ENCODE peak calls at places on chromosomes 3 and 15, in seven cellular contexts. G is renal cortical epithelial cell; R is iPS-NIHi11; T is activated CD4-positive, alpha-beta T cell treated with anti-CD3 and anti-CD28 coated beads, Interleukin-2, amount 50 U/mL, for 1 hour; C is NCI-H460; A is NCI-H345; U is NCI-H2081. S is an unnamed sample.

GRCh38 chr15:66294157-66294931 is 976 bp downstream of the DIS3L start:
- DNase-seq in G (peak; percentile 83), R (peak; percentile 29), T (peak; percentile 39), U (peak; percentile 65), A (peak; percentile 13), C (peak; percentile 44), S (no peak)

GRCh38 chr3:77323616-77324015 is 283.7 kb downstream of the ROBO2 start:
- DNase-seq in G (no peak), T (no peak), C (no peak), R (no peak), U (no peak), A (no peak), S (no peak)

GRCh38 chr3:4588410-4588809 is 95.3 kb downstream of the ITPR1 start:
- DNase-seq in U (no peak), A (no peak), T (no peak), R (no peak), C (no peak), G (peak; percentile 53), S (no peak)

GRCh38 chr3:22555753-22556152 is 647.4 kb upstream of the UBE2E2 start:
- DNase-seq in A (peak; percentile 81), G (no peak), U (no peak), R (no peak), T (no peak), C (no peak), S (no peak)

GRCh38 chr15:101449471-101450425 is 39.8 kb downstream of the PCSK6 start:
- DNase-seq in U (no peak), G (no peak), A (no peak), R (no peak), C (no peak), T (no peak), S (no peak)

GRCh38 chr3:129282727-129283327 is 4.2 kb downstream of the HMCES start:
- DNase-seq in C (no peak), U (no peak), G (peak; percentile 13), A (no peak), R (no peak), T (no peak), S (no peak)

GRCh38 chr3:65732060-65732933 is 306.4 kb downstream of the MAGI1 start:
- DNase-seq in G (peak; percentile 70), A (peak; percentile 58), T (no peak), U (peak; percentile 45), C (peak; percentile 48), R (peak; percentile 68), S (peak; percentile 39)

GRCh38 chr15:23035964-23036566 is 3.3 kb downstream of the TUBGCP5 start:
- DNase-seq in G (peak; percentile 41), R (peak; percentile 72), U (peak; percentile 26), A (peak; percentile 39), T (peak; percentile 39), C (peak; percentile 43), S (peak; percentile 41)

GRCh38 chr15:50390549-50391264 is 33.5 kb upstream of the USP8 start:
- DNase-seq in R (no peak), A (peak; percentile 20), C (no peak), G (no peak), T (no peak), U (no peak), S (no peak)

GRCh38 chr15:58987036-58987435 is 427 bp upstream of the RNF111 start:
- DNase-seq in R (no peak), T (no peak), C (peak; percentile 6), U (no peak), A (no peak), G (no peak), S (no peak)